ENCODE peak calls at places on chromosomes 3 and 15, in eight cellular contexts. One of them, this sample, is unnamed.

GRCh38 chr3:127008236-127008635 is 25.3 kb downstream of the PLXNA1 start:
- DNase-seq in AG10803: no peak
- DNase-seq in fibroblast of pulmonary artery: no peak
- DNase-seq in PC-3: no peak
- DNase-seq in left lung: no peak
- DNase-seq in upper lobe of right lung: no peak
- DNase-seq in A673: no peak
- DNase-seq in heart left ventricle: no peak
- DNase-seq in this sample: no peak

GRCh38 chr3:126540946-126541627 is 17.1 kb downstream of the CHST13 start:
- DNase-seq in AG10803: no peak
- DNase-seq in fibroblast of pulmonary artery: no peak
- DNase-seq in PC-3: no peak
- DNase-seq in left lung: peak; percentile 73
- DNase-seq in upper lobe of right lung: peak; percentile 6
- DNase-seq in A673: no peak
- DNase-seq in heart left ventricle: peak; percentile 10
- DNase-seq in this sample: no peak

GRCh38 chr15:74414081-74414580 is 19.6 kb downstream of the SEMA7A start:
- DNase-seq in AG10803: no peak
- DNase-seq in fibroblast of pulmonary artery: no peak
- DNase-seq in PC-3: peak; percentile 52
- DNase-seq in left lung: no peak
- DNase-seq in upper lobe of right lung: no peak
- DNase-seq in A673: no peak
- DNase-seq in heart left ventricle: no peak
- DNase-seq in this sample: no peak

GRCh38 chr3:149581248-149581647 is 76.6 kb downstream of the WWTR1 start:
- DNase-seq in AG10803: peak; percentile 56
- DNase-seq in fibroblast of pulmonary artery: no peak
- DNase-seq in PC-3: peak; percentile 94
- DNase-seq in left lung: no peak
- DNase-seq in upper lobe of right lung: no peak
- DNase-seq in A673: peak; percentile 51
- DNase-seq in heart left ventricle: no peak
- DNase-seq in this sample: peak; percentile 66

GRCh38 chr3:177279118-177279815 is 82.0 kb upstream of the TBL1XR1 start:
- DNase-seq in AG10803: no peak
- DNase-seq in fibroblast of pulmonary artery: no peak
- DNase-seq in PC-3: peak; percentile 59
- DNase-seq in left lung: no peak
- DNase-seq in upper lobe of right lung: no peak
- DNase-seq in A673: no peak
- DNase-seq in heart left ventricle: no peak
- DNase-seq in this sample: no peak

GRCh38 chr3:149717391-149718056 is 34.8 kb downstream of the COMMD2 start:
- DNase-seq in AG10803: peak; percentile 81
- DNase-seq in fibroblast of pulmonary artery: peak; percentile 90
- DNase-seq in PC-3: peak; percentile 88
- DNase-seq in left lung: no peak
- DNase-seq in upper lobe of right lung: no peak
- DNase-seq in A673: peak; percentile 84
- DNase-seq in heart left ventricle: peak; percentile 46
- DNase-seq in this sample: peak; percentile 85

GRCh38 chr3:58874248-58874741 is 175.5 kb downstream of the CFAP20DC start:
- DNase-seq in AG10803: peak; percentile 9
- DNase-seq in fibroblast of pulmonary artery: no peak
- DNase-seq in PC-3: peak; percentile 84
- DNase-seq in left lung: no peak
- DNase-seq in upper lobe of right lung: no peak
- DNase-seq in A673: peak; percentile 0
- DNase-seq in heart left ventricle: no peak
- DNase-seq in this sample: peak; percentile 16

GRCh38 chr3:115245437-115245836 is 98.3 kb upstream of the ZBTB20 start:
- DNase-seq in AG10803: peak; percentile 86
- DNase-seq in fibroblast of pulmonary artery: peak; percentile 94
- DNase-seq in PC-3: peak; percentile 93
- DNase-seq in left lung: no peak
- DNase-seq in upper lobe of right lung: no peak
- DNase-seq in A673: peak; percentile 45
- DNase-seq in heart left ventricle: no peak
- DNase-seq in this sample: peak; percentile 92

GRCh38 chr3:107498646-107499045 is 24.1 kb upstream of the BBX start:
- DNase-seq in AG10803: no peak
- DNase-seq in fibroblast of pulmonary artery: no peak
- DNase-seq in PC-3: no peak
- DNase-seq in left lung: no peak
- DNase-seq in upper lobe of right lung: no peak
- DNase-seq in A673: no peak
- DNase-seq in heart left ventricle: no peak
- DNase-seq in this sample: no peak

GRCh38 chr15:88653200-88654064 is 14.6 kb downstream of the ISG20 start:
- DNase-seq in AG10803: no peak
- DNase-seq in fibroblast of pulmonary artery: no peak
- DNase-seq in PC-3: no peak
- DNase-seq in left lung: no peak
- DNase-seq in upper lobe of right lung: no peak
- DNase-seq in A673: no peak
- DNase-seq in heart left ventricle: no peak
- DNase-seq in this sample: no peak

GRCh38 chr15:49270541-49271421 is 100.7 kb downstream of the GALK2 start:
- DNase-seq in AG10803: peak; percentile 96
- DNase-seq in fibroblast of pulmonary artery: peak; percentile 86
- DNase-seq in PC-3: peak; percentile 8
- DNase-seq in left lung: no peak
- DNase-seq in upper lobe of right lung: no peak
- DNase-seq in A673: no peak
- DNase-seq in heart left ventricle: peak; percentile 17
- DNase-seq in this sample: peak; percentile 84

GRCh38 chr15:89105147-89105546 is 16.9 kb downstream of the ABHD2 start:
- DNase-seq in AG10803: peak; percentile 96
- DNase-seq in fibroblast of pulmonary artery: peak; percentile 97
- DNase-seq in PC-3: peak; percentile 85
- DNase-seq in left lung: no peak
- DNase-seq in upper lobe of right lung: no peak
- DNase-seq in A673: peak; percentile 33
- DNase-seq in heart left ventricle: no peak
- DNase-seq in this sample: peak; percentile 95

GRCh38 chr3:134840459-134840858 is 45.4 kb downstream of the EPHB1 start:
- DNase-seq in AG10803: peak; percentile 8
- DNase-seq in fibroblast of pulmonary artery: no peak
- DNase-seq in PC-3: peak; percentile 82
- DNase-seq in left lung: no peak
- DNase-seq in upper lobe of right lung: no peak
- DNase-seq in A673: no peak
- DNase-seq in heart left ventricle: no peak
- DNase-seq in this sample: no peak

GRCh38 chr3:13192471-13193213 is 119.4 kb upstream of the IQSEC1 start:
- DNase-seq in AG10803: no peak
- DNase-seq in fibroblast of pulmonary artery: no peak
- DNase-seq in PC-3: peak; percentile 37
- DNase-seq in left lung: peak; percentile 41
- DNase-seq in upper lobe of right lung: no peak
- DNase-seq in A673: no peak
- DNase-seq in heart left ventricle: peak; percentile 13
- DNase-seq in this sample: no peak

GRCh38 chr3:69086133-69086722 is 1.5 kb downstream of the ARL6IP5 start:
- DNase-seq in AG10803: peak; percentile 88
- DNase-seq in fibroblast of pulmonary artery: peak; percentile 95
- DNase-seq in PC-3: peak; percentile 76
- DNase-seq in left lung: peak; percentile 88
- DNase-seq in upper lobe of right lung: peak; percentile 90
- DNase-seq in A673: peak; percentile 80
- DNase-seq in heart left ventricle: peak; percentile 84
- DNase-seq in this sample: peak; percentile 96

GRCh38 chr3:46861996-46862688 is 1.1 kb downstream of the MYL3 start:
- DNase-seq in AG10803: no peak
- DNase-seq in fibroblast of pulmonary artery: no peak
- DNase-seq in PC-3: no peak
- DNase-seq in left lung: peak; percentile 16
- DNase-seq in upper lobe of right lung: no peak
- DNase-seq in A673: no peak
- DNase-seq in heart left ventricle: peak; percentile 16
- DNase-seq in this sample: no peak
- H3K4me3 ChIP-seq in AG10803: no peak overlapping the region
- H3K4me3 ChIP-seq in fibroblast of pulmonary artery: no peak overlapping the region
- H3K4me3 ChIP-seq in PC-3: no peak overlapping the region
- H3K4me3 ChIP-seq in left lung: no peak overlapping the region
- H3K4me3 ChIP-seq in upper lobe of right lung: no peak overlapping the region
- H3K4me3 ChIP-seq in A673: no peak overlapping the region
- H3K4me3 ChIP-seq in heart left ventricle: peak overlapping the region; percentile 70
- H3K4me3 ChIP-seq in this sample: no peak overlapping the region

DNA sequence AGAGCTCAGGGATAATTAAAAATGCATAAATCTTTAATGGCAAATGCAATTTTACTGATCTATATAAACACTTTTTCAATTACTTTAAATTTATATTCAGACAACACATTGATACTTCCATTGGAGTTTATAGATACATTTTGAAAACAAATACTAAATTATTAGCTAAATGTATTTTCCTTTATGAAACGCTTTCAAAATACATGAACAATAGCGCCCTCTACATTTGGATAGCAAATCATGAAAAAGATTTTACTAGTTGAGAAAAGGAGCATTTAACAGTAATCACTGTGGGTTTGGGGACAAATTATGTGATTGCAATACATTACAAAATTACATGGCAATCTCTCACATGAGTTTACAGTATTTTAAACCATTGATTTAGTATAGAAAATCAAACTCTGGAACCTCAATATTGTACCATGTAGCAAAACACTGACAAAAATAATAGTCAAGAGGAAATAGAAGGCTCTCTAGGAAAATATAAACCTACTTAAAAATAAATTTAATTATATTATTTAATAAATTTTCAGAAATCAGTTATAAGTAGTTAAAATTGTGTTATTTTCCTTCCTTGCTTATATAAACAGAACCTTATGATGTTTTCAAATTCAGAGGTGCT is 207.9 kb downstream of the ZIC1 start:
- DNase-seq in AG10803: peak; percentile 27
- DNase-seq in fibroblast of pulmonary artery: peak; percentile 33
- DNase-seq in PC-3: peak; percentile 48
- DNase-seq in left lung: no peak
- DNase-seq in upper lobe of right lung: no peak
- DNase-seq in A673: peak; percentile 62
- DNase-seq in heart left ventricle: no peak
- DNase-seq in this sample: peak; percentile 65
- TF ChIP-seq CTCF in AG10803: peak; percentile 60
- TF ChIP-seq CTCF in fibroblast of pulmonary artery: peak; percentile 53
- TF ChIP-seq CTCF in PC-3: peak; percentile 71
- TF ChIP-seq CTCF in left lung: no peak
- TF ChIP-seq CTCF in upper lobe of right lung: peak; percentile 30
- TF ChIP-seq CTCF in A673: peak; percentile 77
- TF ChIP-seq CTCF in heart left ventricle: peak; percentile 9
- TF ChIP-seq CTCF in this sample: peak; percentile 43

GRCh38 chr15:85706779-85707518 is 87.8 kb downstream of the KLHL25 start:
- DNase-seq in AG10803: peak; percentile 29
- DNase-seq in fibroblast of pulmonary artery: peak; percentile 97
- DNase-seq in PC-3: no peak
- DNase-seq in left lung: no peak
- DNase-seq in upper lobe of right lung: no peak
- DNase-seq in A673: no peak
- DNase-seq in heart left ventricle: peak; percentile 58
- DNase-seq in this sample: peak; percentile 62
- H3K4me3 ChIP-seq in AG10803: peak overlapping the region; percentile 40
- H3K4me3 ChIP-seq in fibroblast of pulmonary artery: peak overlapping the region; percentile 44
- H3K4me3 ChIP-seq in PC-3: no peak overlapping the region
- H3K4me3 ChIP-seq in left lung: no peak overlapping the region
- H3K4me3 ChIP-seq in upper lobe of right lung: peak overlapping the region; percentile 24
- H3K4me3 ChIP-seq in A673: no peak overlapping the region
- H3K4me3 ChIP-seq in heart left ventricle: peak overlapping the region; percentile 16
- H3K4me3 ChIP-seq in this sample: no peak overlapping the region

GRCh38 chr3:42053476-42053875 is 37.7 kb upstream of the TRAK1 start:
- DNase-seq in AG10803: no peak
- DNase-seq in fibroblast of pulmonary artery: no peak
- DNase-seq in PC-3: no peak
- DNase-seq in left lung: no peak
- DNase-seq in upper lobe of right lung: no peak
- DNase-seq in A673: no peak
- DNase-seq in heart left ventricle: peak; percentile 71
- DNase-seq in this sample: no peak

GRCh38 chr3:42051384-42052131 is 39.6 kb upstream of the TRAK1 start:
- DNase-seq in AG10803: peak; percentile 28
- DNase-seq in fibroblast of pulmonary artery: peak; percentile 72
- DNase-seq in PC-3: no peak
- DNase-seq in left lung: no peak
- DNase-seq in upper lobe of right lung: no peak
- DNase-seq in A673: no peak
- DNase-seq in heart left ventricle: no peak
- DNase-seq in this sample: no peak

GRCh38 chr3:42055291-42055690 is 35.9 kb upstream of the TRAK1 start:
- DNase-seq in AG10803: peak; percentile 97
- DNase-seq in fibroblast of pulmonary artery: peak; percentile 82
- DNase-seq in PC-3: peak; percentile 43
- DNase-seq in left lung: no peak
- DNase-seq in upper lobe of right lung: no peak
- DNase-seq in A673: no peak
- DNase-seq in heart left ventricle: no peak
- DNase-seq in this sample: no peak

GRCh38 chr3:42052132-42052866 is 38.9 kb upstream of the TRAK1 start:
- DNase-seq in AG10803: peak; percentile 85
- DNase-seq in fibroblast of pulmonary artery: peak; percentile 97
- DNase-seq in PC-3: no peak
- DNase-seq in left lung: no peak
- DNase-seq in upper lobe of right lung: no peak
- DNase-seq in A673: no peak
- DNase-seq in heart left ventricle: no peak
- DNase-seq in this sample: peak; percentile 78

GRCh38 chr3:42052867-42053351 is 38.2 kb upstream of the TRAK1 start:
- DNase-seq in AG10803: no peak
- DNase-seq in fibroblast of pulmonary artery: no peak
- DNase-seq in PC-3: no peak
- DNase-seq in left lung: no peak
- DNase-seq in upper lobe of right lung: no peak
- DNase-seq in A673: no peak
- DNase-seq in heart left ventricle: no peak
- DNase-seq in this sample: no peak
- TF ChIP-seq CTCF in AG10803: no peak
- TF ChIP-seq CTCF in fibroblast of pulmonary artery: peak; percentile 12
- TF ChIP-seq CTCF in PC-3: no peak
- TF ChIP-seq CTCF in left lung: no peak
- TF ChIP-seq CTCF in upper lobe of right lung: no peak
- TF ChIP-seq CTCF in A673: no peak
- TF ChIP-seq CTCF in heart left ventricle: no peak
- TF ChIP-seq CTCF in this sample: no peak

GRCh38 chr3:64267774-64268604 is 42.7 kb upstream of the PRICKLE2 start:
- DNase-seq in AG10803: peak; percentile 74
- DNase-seq in fibroblast of pulmonary artery: peak; percentile 80
- DNase-seq in PC-3: no peak
- DNase-seq in left lung: peak; percentile 76
- DNase-seq in upper lobe of right lung: peak; percentile 69
- DNase-seq in A673: no peak
- DNase-seq in heart left ventricle: peak; percentile 78
- DNase-seq in this sample: peak; percentile 73
- H3K4me3 ChIP-seq in AG10803: peak overlapping the region; percentile 71
- H3K4me3 ChIP-seq in fibroblast of pulmonary artery: peak overlapping the region; percentile 79
- H3K4me3 ChIP-seq in PC-3: no peak overlapping the region
- H3K4me3 ChIP-seq in left lung: peak overlapping the region; percentile 53
- H3K4me3 ChIP-seq in upper lobe of right lung: peak overlapping the region; percentile 67
- H3K4me3 ChIP-seq in A673: no peak overlapping the region
- H3K4me3 ChIP-seq in heart left ventricle: peak overlapping the region; percentile 78
- H3K4me3 ChIP-seq in this sample: peak overlapping the region; percentile 77